ENCODE peak calls at places on chromosomes 3 and 15, in eight cellular contexts. J is prostate gland, Q is HCT116, D is suprapubic skin, A is esophagus muscularis mucosa, K is breast epithelium, M is thyroid gland, N is lower leg skin. S is an unnamed sample.

GRCh38 chr15:67117356-67117755 is 52.0 kb downstream of the SMAD3 start:
- DNase-seq in M (peak; percentile 40), D (no peak), A (no peak), Q (no peak), J (no peak), N (no peak), K (no peak), S (no peak)

GRCh38 chr15:36363335-36363734 is 216.1 kb upstream of the CDIN1 start:
- DNase-seq in N (no peak), K (no peak), A (no peak), Q (peak; percentile 33), J (no peak), M (no peak), D (no peak), S (no peak)

GRCh38 chr15:27817258-27817657 is 281.9 kb downstream of the OCA2 start:
- DNase-seq in N (no peak), M (no peak), A (peak; percentile 60), Q (no peak), K (no peak), D (no peak), J (no peak), S (no peak)

GRCh38 chr15:65411470-65412071 is 11.2 kb downstream of the IGDCC4 start:
- DNase-seq in M (no peak), A (no peak), K (no peak), N (no peak), Q (no peak), J (no peak), D (no peak), S (no peak)

GRCh38 chr3:57446318-57446841 is 97.8 kb downstream of the DNAH12 start:
- DNase-seq in N (no peak), Q (no peak), K (no peak), A (no peak), D (no peak), J (no peak), M (peak; percentile 5), S (no peak)

GRCh38 chr3:53254810-53255359 is 937 bp downstream of the TKT start:
- DNase-seq in K (peak; percentile 65), D (no peak), M (peak; percentile 87), J (peak; percentile 69), N (peak; percentile 92), A (no peak), Q (no peak), S (peak; percentile 83)

GRCh38 chr15:34855397-34855796 is 60.0 kb upstream of the ACTC1 start:
- DNase-seq in N (no peak), K (no peak), A (no peak), J (no peak), D (no peak), Q (no peak), M (no peak), S (no peak)

GRCh38 chr15:90545095-90545494 is 15.4 kb downstream of the CRTC3 start:
- DNase-seq in A (no peak), Q (no peak), J (no peak), N (no peak), K (no peak), D (no peak), M (no peak), S (no peak)

GRCh38 chr15:40770147-40770721 is 454 bp downstream of the C15orf62 start:
- DNase-seq in K (no peak), Q (no peak), A (no peak), D (no peak), N (no peak), J (peak; percentile 29), M (no peak), S (no peak)

GRCh38 chr3:632571-633170 is 436.1 kb downstream of the CHL1 start:
- DNase-seq in D (no peak), M (peak; percentile 40), J (peak; percentile 12), A (no peak), Q (peak; percentile 35), N (no peak), K (no peak), S (no peak)

GRCh38 chr15:78007965-78008886 is 69.3 kb downstream of the TBC1D2B start:
- DNase-seq in Q (no peak), D (no peak), J (peak; percentile 63), M (peak; percentile 40), K (no peak), A (no peak), N (peak; percentile 88), S (peak; percentile 83)

GRCh38 chr3:41075958-41076357 is 123.3 kb upstream of the CTNNB1 start:
- DNase-seq in A (no peak), K (no peak), M (peak; percentile 8), D (no peak), N (no peak), J (no peak), Q (no peak), S (no peak)

GRCh38 chr3:57228734-57229505 is 1.4 kb downstream of the APPL1 start:
- DNase-seq in J (no peak), K (no peak), A (no peak), D (no peak), N (no peak), Q (no peak), M (no peak), S (no peak)

GRCh38 chr15:70435872-70436271 is 327.5 kb downstream of the UACA start:
- DNase-seq in J (no peak), Q (no peak), K (no peak), A (no peak), D (no peak), N (no peak), M (no peak), S (no peak)

GRCh38 chr3:66098436-66098835 is 59.7 kb upstream of the MAGI1 start:
- DNase-seq in J (no peak), K (no peak), A (no peak), Q (no peak), M (no peak), D (no peak), N (no peak), S (no peak)

GRCh38 chr3:96748139-96748538 is 66.3 kb upstream of the EPHA6 start:
- DNase-seq in M (no peak), N (no peak), K (no peak), Q (no peak), D (no peak), A (no peak), J (no peak), S (no peak)

GRCh38 chr15:40879609-40880008 is 5.6 kb upstream of the RHOV start:
- DNase-seq in A (no peak), K (no peak), M (no peak), J (no peak), N (no peak), D (no peak), Q (no peak), S (no peak)

GRCh38 chr3:20945892-20946291 is 759.9 kb upstream of the SGO1 start:
- DNase-seq in D (no peak), N (no peak), M (no peak), K (no peak), A (no peak), Q (no peak), J (no peak), S (no peak)
- TF ChIP-seq POLR2A in D (no peak), N (no peak), M (no peak), K (no peak), A (no peak), Q (no peak), J (no peak), S (no peak)

GRCh38 chr3:127374626-127375010 is 86.8 kb upstream of the PRR20G start:
- DNase-seq in D (no peak), N (peak; percentile 62), M (no peak), A (no peak), J (no peak), K (no peak), Q (no peak), S (no peak)

GRCh38 chr3:127371338-127371737 is 83.5 kb upstream of the PRR20G start:
- DNase-seq in K (no peak), M (no peak), Q (no peak), N (peak; percentile 39), D (peak; percentile 40), J (no peak), A (no peak), S (no peak)

GRCh38 chr3:127375151-127375937 is 87.5 kb upstream of the PRR20G start:
- DNase-seq in N (peak; percentile 65), J (no peak), D (peak; percentile 57), K (no peak), M (no peak), A (no peak), Q (no peak), S (no peak)

GRCh38 chr3:127371846-127372245 is 84.0 kb upstream of the PRR20G start:
- DNase-seq in Q (no peak), M (no peak), K (no peak), J (no peak), A (no peak), D (peak; percentile 69), N (peak; percentile 63), S (no peak)

GRCh38 chr3:127373701-127374625 is 86.1 kb upstream of the PRR20G start:
- DNase-seq in M (no peak), A (no peak), J (no peak), Q (peak; percentile 8), K (no peak), D (peak; percentile 59), N (peak; percentile 56), S (no peak)
- TF ChIP-seq CTCF in M (no peak), A (no peak), J (no peak), Q (peak; percentile 83), K (no peak), D (peak; percentile 6), N (no peak), S (no peak)

GRCh38 chr3:136893848-136894443 is 31.9 kb downstream of the NCK1 start:
- DNase-seq in M (no peak), D (no peak), Q (no peak), A (no peak), J (no peak), N (no peak), K (no peak), S (no peak)

GRCh38 chr3:136889947-136890346 is 27.9 kb downstream of the NCK1 start:
- DNase-seq in Q (no peak), M (no peak), N (no peak), J (no peak), K (no peak), A (no peak), D (no peak), S (no peak)

DNA sequence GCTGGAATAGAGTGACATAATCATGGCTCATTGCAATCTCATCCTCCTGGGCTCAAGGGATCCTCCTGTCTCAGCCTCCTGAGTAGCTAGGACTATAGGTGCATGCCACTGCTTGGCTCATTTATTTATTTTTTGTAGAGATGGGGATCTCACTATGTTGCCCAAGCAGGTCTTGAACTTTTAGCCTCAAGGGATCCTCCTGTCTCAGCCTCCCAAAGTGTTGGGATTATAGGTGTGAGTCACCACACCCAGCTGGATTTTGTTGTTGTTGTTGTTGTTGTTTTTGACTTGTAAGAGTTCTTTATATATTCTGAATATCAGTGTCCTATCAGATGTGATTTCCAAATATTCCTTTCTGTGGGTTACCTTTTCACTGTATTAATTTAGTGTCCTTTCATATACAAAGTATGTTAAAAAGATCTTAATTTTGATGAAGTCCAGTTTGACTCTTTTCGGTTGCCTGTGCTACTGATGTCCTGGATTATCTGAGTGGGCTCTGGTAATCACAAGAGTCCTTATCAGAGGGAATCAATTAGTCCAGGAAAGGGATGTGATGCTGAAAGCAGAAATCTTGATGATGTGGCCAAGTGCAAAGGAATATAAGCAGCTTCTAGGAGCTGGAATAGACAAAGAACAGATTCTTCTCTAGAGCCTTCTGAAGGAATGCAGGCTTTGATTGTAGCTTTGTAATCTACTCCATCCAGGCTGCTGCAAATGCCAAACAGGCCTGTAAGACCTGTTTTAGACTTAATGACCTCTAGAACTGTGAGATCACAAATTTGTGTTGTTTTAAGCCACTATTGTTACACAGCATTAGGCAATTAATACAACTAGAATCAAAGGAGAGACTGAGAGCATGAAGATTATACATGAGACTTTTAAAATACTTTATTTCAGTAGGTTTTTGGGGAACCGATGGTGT is 30.2 kb downstream of the NCK1 start:
- DNase-seq in M (no peak), D (no peak), N (no peak), J (no peak), Q (no peak), K (no peak), A (no peak), S (no peak)
- H3K4me3 ChIP-seq in M (no peak overlapping the region), D (no peak overlapping the region), N (no peak overlapping the region), J (no peak overlapping the region), Q (no peak overlapping the region), K (no peak overlapping the region), A (no peak overlapping the region), S (no peak overlapping the region)

GRCh38 chr3:14651440-14652251 is at the start of gene CCDC174:
- DNase-seq in A (peak; percentile 99), M (peak; percentile 95), Q (peak; percentile 99), K (peak; percentile 93), N (peak; percentile 99), D (peak; percentile 96), J (peak; percentile 97), S (peak; percentile 90)
- TF ChIP-seq POLR2A in A (peak; percentile 57), M (no peak), Q (peak; percentile 63), K (peak; percentile 47), N (no peak), D (peak; percentile 86), J (peak; percentile 43), S (peak; percentile 83)